ENCODE peak calls at places on chromosomes 7 and 10, in four cellular contexts. P is fibroblast of pulmonary artery, E is stomach, F is HCT116. U is an unnamed sample.

GRCh38 chr7:7236041-7236440 is 53.7 kb downstream of the C1GALT1 start:
- DNase-seq in P (no peak), E (no peak), F (no peak), U (no peak)

GRCh38 chr7:2524808-2525140 is 5.2 kb downstream of the LFNG start:
- DNase-seq in P (no peak), E (no peak), F (no peak), U (no peak)

GRCh38 chr10:51472154-51472553 is 227.2 kb downstream of the CSTF2T start:
- DNase-seq in P (no peak), E (no peak), F (no peak), U (no peak)

GRCh38 chr7:74334026-74334425 is 44.8 kb downstream of the CLIP2 start:
- DNase-seq in P (peak), E (no peak), F (no peak), U (peak)

GRCh38 chr10:89373916-89374711 is 3.7 kb upstream of the IFIT1B start:
- DNase-seq in P (peak), E (peak), F (no peak), U (peak)

GRCh38 chr10:100969175-100970075 is at the start of gene SEMA4G:
- DNase-seq in P (peak), E (peak), F (peak), U (peak)

GRCh38 chr7:44461387-44461786 is 29.1 kb downstream of the NUDCD3 start:
- DNase-seq in P (peak), E (no peak), F (no peak), U (peak)

GRCh38 chr10:15515207-15515606 is 144.1 kb upstream of the FAM171A1 start:
- DNase-seq in P (no peak), E (no peak), F (no peak), U (no peak)

GRCh38 chr10:49608925-49609282 is 1.2 kb upstream of the SLC18A3 start:
- DNase-seq in P (no peak), E (no peak), F (no peak), U (no peak)

GRCh38 chr7:76358053-76358477 is 726 bp downstream of the YWHAG start:
- DNase-seq in P (no peak), E (peak), F (no peak), U (peak)

GRCh38 chr7:95549818-95550529 is 46.3 kb downstream of the PDK4 start:
- DNase-seq in P (peak), E (peak), F (peak), U (peak)

GRCh38 chr10:113027574-113028392 is 77.7 kb downstream of the TCF7L2 start:
- DNase-seq in P (no peak), E (no peak), F (no peak), U (peak)

GRCh38 chr7:142804715-142805114 is 33.9 kb downstream of the PRSS2 start:
- DNase-seq in P (no peak), E (no peak), F (no peak), U (no peak)

GRCh38 chr10:90458571-90458970 is 399.3 kb downstream of the HTR7 start:
- DNase-seq in P (no peak), E (no peak), F (no peak), U (no peak)

GRCh38 chr7:43260980-43261878 is 148.8 kb downstream of the HECW1 start:
- DNase-seq in P (peak), E (peak), F (peak), U (peak)

GRCh38 chr7:80277434-80278427 is 143.1 kb downstream of the GNAI1 start:
- DNase-seq in P (peak), E (no peak), F (peak), U (peak)

GRCh38 chr10:8262317-8262716 is 207.8 kb downstream of the GATA3 start:
- DNase-seq in P (no peak), E (no peak), F (no peak), U (no peak)

GRCh38 chr10:110681023-110681681 is 37.0 kb downstream of the RBM20 start:
- DNase-seq in P (peak), E (peak), F (peak), U (peak)

GRCh38 chr7:113945018-113945938 is 26.5 kb upstream of the PPP1R3A start:
- DNase-seq in P (no peak), E (no peak), F (no peak), U (peak)

GRCh38 chr10:71293446-71294090 is 25.5 kb upstream of the SLC29A3 start:
- DNase-seq in P (no peak), E (no peak), F (no peak), U (no peak)

GRCh38 chr10:78341953-78342614 is 308.4 kb downstream of the RPS24 start:
- DNase-seq in P (no peak), E (peak), F (no peak), U (no peak)
- TF ChIP-seq CTCF in P (no peak), E (no peak), F (no peak), U (no peak)

GRCh38 chr7:138449580-138449979 is 10.5 kb upstream of the TRIM24 start:
- DNase-seq in P (no peak), E (no peak), F (no peak), U (no peak)
- TF ChIP-seq CTCF in P (peak), E (peak), F (peak), U (peak)

GRCh38 chr7:47557317-47557985 is 24.5 kb downstream of the TNS3 start:
- DNase-seq in P (peak), E (no peak), F (no peak), U (no peak)

GRCh38 chr7:47559306-47560220 is 22.3 kb downstream of the TNS3 start:
- DNase-seq in P (no peak), E (no peak), F (no peak), U (no peak)

GRCh38 chr7:47556511-47557180 is 25.3 kb downstream of the TNS3 start:
- DNase-seq in P (no peak), E (no peak), F (no peak), U (no peak)

GRCh38 chr7:47561715-47562446 is 20.0 kb downstream of the TNS3 start:
- DNase-seq in P (no peak), E (no peak), F (no peak), U (no peak)

DNA sequence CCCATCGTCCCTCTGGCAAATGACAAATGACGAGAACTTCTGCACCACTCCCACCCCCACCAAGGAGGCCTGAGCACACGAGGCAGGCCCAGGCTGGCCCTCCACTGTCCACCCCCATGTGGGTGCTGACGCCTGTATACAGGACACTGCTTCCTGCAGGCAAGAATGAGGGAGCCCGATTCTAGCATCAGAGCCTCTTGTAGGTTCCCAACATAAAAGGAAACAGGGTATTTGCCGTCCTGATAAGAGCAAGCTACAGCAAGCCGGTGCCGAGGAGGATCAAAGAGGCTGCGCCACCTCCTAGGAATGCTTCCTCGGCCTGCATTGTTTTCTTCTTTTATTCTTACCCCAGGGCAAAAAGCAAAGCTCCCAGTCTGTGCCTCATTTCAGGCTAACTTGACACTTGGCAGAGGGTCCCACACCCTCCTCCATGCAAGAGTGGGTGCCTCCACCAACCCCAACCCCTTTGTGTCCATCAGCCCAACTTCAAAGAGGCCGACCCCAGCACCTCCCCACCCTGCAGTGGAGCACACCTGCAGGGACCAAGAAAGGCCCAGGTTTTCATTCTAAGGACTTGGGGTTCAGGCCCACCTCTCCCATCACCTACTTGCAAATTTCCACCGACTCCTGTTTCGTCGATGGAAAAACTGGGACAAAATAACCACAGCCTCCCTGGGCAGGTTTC is 23.8 kb downstream of the TNS3 start:
- DNase-seq in P (no peak), E (peak), F (peak), U (no peak)
- TF ChIP-seq CTCF in P (no peak), E (no peak), F (no peak), U (no peak)

GRCh38 chr7:88787777-88788176 is 7.8 kb downstream of the TEX47 start:
- DNase-seq in P (no peak), E (no peak), F (no peak), U (no peak)

GRCh38 chr7:88792361-88792760 is 3.2 kb downstream of the TEX47 start:
- DNase-seq in P (no peak), E (no peak), F (no peak), U (no peak)

GRCh38 chr7:88795553-88795952 is at the start of gene TEX47:
- DNase-seq in P (no peak), E (no peak), F (no peak), U (no peak)

GRCh38 chr7:88791891-88792290 is 3.6 kb downstream of the TEX47 start:
- DNase-seq in P (no peak), E (no peak), F (no peak), U (no peak)

GRCh38 chr7:88789480-88790064 is 6.0 kb downstream of the TEX47 start:
- DNase-seq in P (peak), E (no peak), F (peak), U (peak)
- TF ChIP-seq CTCF in P (peak), E (peak), F (peak), U (peak)

GRCh38 chr10:70267161-70267933 is 16.5 kb downstream of the NPFFR1 start:
- DNase-seq in P (peak), E (no peak), F (peak), U (peak)
- TF ChIP-seq CTCF in P (peak), E (no peak), F (peak), U (peak)

DNA sequence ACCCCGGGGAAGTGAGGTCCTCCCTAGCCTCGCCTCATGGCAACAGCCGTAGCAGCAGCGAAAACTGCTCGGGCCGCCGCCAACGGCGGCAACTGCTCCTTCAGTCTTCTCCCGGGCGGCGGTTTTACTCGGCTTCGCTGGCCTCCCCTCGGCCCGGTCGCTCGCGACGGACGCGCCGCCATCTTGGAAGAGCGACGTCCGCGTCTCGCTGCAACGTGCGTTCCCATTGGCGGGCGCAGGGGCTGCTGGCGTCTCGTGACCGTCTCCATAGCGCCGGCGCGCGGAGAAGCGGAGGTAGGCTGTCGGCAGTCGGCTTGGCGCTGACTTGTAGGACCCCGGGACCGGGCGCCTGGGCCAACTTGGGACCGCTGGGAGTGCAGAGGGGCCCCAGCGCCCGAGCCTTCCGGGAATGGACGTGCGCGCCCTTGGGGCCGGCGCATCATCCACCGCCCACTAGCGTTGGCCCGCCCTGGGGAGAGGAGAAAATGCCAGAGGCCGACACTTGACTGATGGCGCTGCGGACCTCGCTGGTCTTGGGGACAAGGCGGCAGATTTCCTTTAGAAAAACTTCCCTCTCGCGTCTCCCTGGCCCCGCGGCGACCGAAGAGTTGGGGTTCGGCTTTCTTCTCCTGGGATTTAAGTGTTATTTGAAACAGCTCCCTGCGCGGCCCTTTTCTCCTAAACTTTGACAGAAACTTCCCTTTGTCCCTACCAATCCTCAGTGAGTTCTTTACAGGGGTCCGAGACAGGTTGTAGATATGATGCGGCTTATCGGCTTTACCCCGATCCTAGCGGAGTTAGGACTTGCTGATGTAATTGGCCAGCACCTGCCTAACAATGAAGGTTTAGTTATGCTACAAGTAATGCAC is at the start of gene SNX13:
- DNase-seq in P (peak), E (peak), F (peak), U (peak)
- TF ChIP-seq CTCF in P (peak), E (no peak), F (no peak), U (peak)

DNA sequence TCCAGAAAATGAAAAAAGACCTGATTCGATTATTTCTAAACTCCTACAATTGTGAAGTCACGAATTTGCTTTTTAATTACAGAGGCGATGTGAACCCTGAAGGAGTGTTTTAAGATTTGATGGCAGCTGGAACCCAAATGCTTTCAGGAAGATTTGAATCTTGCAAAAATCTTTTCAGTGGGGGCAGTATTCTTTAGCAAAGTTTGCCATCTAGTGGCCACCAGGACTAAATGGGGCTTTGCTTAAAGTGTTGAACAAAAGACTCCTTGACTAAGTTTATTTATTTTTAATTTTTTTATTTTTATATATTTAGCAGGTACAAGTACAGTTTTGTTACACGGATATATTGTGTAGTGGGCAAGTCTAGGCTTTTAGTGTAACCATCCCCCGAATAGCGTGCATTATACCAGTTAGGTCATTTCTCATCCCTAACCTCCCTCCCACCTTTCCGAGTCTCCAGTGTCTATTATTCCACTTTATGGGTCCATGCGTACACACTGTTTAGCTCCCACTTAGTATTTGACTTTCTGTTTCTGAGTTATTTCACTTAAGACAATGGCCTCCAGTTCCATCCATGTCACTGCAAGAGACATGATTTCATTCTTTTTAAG is 98.8 kb downstream of the CACNB2 start:
- DNase-seq in P (peak), E (no peak), F (peak), U (peak)
- TF ChIP-seq CTCF in P (peak), E (peak), F (peak), U (peak)

GRCh38 chr10:72480861-72481260 is 126.1 kb upstream of the DNAJB12 start:
- DNase-seq in P (no peak), E (no peak), F (no peak), U (no peak)

GRCh38 chr10:72483452-72483851 is 128.7 kb upstream of the DNAJB12 start:
- DNase-seq in P (no peak), E (no peak), F (no peak), U (peak)

GRCh38 chr10:72477463-72477862 is 122.7 kb upstream of the DNAJB12 start:
- DNase-seq in P (no peak), E (no peak), F (no peak), U (no peak)
- TF ChIP-seq CTCF in P (no peak), E (no peak), F (no peak), U (no peak)

DNA sequence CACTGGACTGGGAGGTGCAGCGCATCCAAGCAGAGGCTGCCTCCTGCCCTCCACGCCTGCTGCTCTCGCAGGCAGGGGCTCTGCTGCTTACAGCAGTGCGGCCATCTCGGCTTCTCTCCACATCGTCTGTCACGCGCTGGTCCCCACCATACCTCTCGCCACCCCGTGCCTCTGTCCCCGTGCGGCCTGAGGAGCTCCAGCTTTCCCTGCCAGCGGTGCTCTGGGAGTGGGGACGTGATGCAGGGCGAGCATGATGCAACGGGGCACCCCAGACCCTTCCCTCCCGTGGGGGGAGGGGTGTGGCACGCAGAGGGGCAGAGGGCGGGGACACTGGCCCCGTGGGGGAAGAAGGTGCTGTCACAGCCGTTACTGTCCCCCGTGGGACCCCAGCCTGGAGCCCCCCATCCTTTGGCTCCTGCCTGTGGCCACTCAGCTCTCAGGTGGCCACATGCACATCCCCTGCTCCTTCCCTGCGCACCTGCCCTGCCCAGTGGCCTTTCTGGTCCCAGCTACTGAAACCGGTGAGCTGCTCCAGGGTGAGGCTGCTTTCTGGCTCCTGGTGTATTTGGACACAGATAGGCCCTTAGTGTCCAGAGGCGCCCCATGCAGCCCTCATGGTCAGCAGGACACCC is 9.0 kb downstream of the GET4 start:
- DNase-seq in P (no peak), E (no peak), F (no peak), U (no peak)
- TF ChIP-seq CTCF in P (no peak), E (no peak), F (no peak), U (no peak)

GRCh38 chr7:118870187-118870586 is 645.7 kb downstream of the ANKRD7 start:
- DNase-seq in P (no peak), E (no peak), F (peak), U (peak)
- TF ChIP-seq CTCF in P (no peak), E (no peak), F (peak), U (no peak)

U was measured in choroid plexus epithelial cell.